ENCODE peak calls at places on chromosomes 3 and 15, in six cellular contexts. M, E, I, U, K and W are unnamed samples.

GRCh38 chr3:71050521-71051258 is 532.8 kb downstream of the FOXP1 start:
- DNase-seq in I (no peak), U (no peak), M (no peak), E (no peak), K (no peak), W (no peak)

GRCh38 chr3:64863811-64864210 is 176.0 kb upstream of the ADAMTS9 start:
- DNase-seq in I (no peak), U (no peak), M (no peak), E (no peak), K (no peak), W (no peak)

GRCh38 chr3:157477441-157477840 is 25.8 kb downstream of the VEPH1 start:
- DNase-seq in M (no peak), U (no peak), E (no peak), K (no peak), I (no peak), W (no peak)

GRCh38 chr15:58179741-58180381 is 41.7 kb downstream of the AQP9 start:
- DNase-seq in I (no peak), K (no peak), E (no peak), M (no peak), U (peak), W (no peak)

GRCh38 chr3:164879201-164879600 is 199.1 kb downstream of the SI start:
- DNase-seq in K (no peak), U (no peak), I (no peak), M (no peak), E (no peak), W (no peak)

GRCh38 chr3:197306374-197307086 is 8.1 kb upstream of the DLG1 start:
- DNase-seq in I (no peak), M (no peak), U (peak), K (peak), E (no peak), W (no peak)

GRCh38 chr3:184459355-184459754 is 79.5 kb downstream of the CHRD start:
- DNase-seq in M (no peak), I (no peak), K (peak), E (no peak), U (peak), W (no peak)

GRCh38 chr15:89200182-89200581 is 21.2 kb downstream of the RLBP1 start:
- DNase-seq in M (no peak), K (no peak), I (no peak), U (no peak), E (no peak), W (no peak)

GRCh38 chr3:66473181-66473580 is 27.6 kb downstream of the LRIG1 start:
- DNase-seq in U (peak), E (no peak), K (no peak), M (no peak), I (no peak), W (no peak)

GRCh38 chr3:142112601-142113000 is 36.7 kb downstream of the TFDP2 start:
- DNase-seq in M (no peak), I (no peak), K (no peak), U (no peak), E (no peak), W (no peak)

GRCh38 chr3:188049890-188050530 is 103.9 kb upstream of the LPP start:
- DNase-seq in K (no peak), U (no peak), E (no peak), I (no peak), M (peak), W (no peak)

GRCh38 chr3:49119439-49119838 is 1.2 kb downstream of the USP19 start:
- DNase-seq in K (no peak), M (no peak), E (no peak), U (peak), I (no peak), W (no peak)

GRCh38 chr3:62051506-62051905 is 321.8 kb downstream of the FEZF2 start:
- DNase-seq in K (no peak), I (no peak), E (no peak), U (peak), M (no peak), W (peak)

GRCh38 chr15:77243146-77243545 is 172.2 kb upstream of the TSPAN3 start:
- DNase-seq in E (no peak), U (no peak), I (no peak), M (no peak), K (no peak), W (no peak)

GRCh38 chr15:72682772-72683171 is 3.2 kb downstream of the HIGD2B start:
- DNase-seq in E (no peak), U (no peak), M (no peak), I (no peak), K (no peak), W (no peak)

GRCh38 chr3:142963266-142964149 is at the start of gene PAQR9:
- DNase-seq in E (peak), U (no peak), M (peak), I (peak), K (no peak), W (no peak)

GRCh38 chr3:72318504-72319201 is 529.6 kb downstream of the SHQ1 start:
- DNase-seq in K (no peak), E (no peak), M (no peak), I (no peak), U (no peak), W (peak)

GRCh38 chr3:155553800-155554199 is 191.1 kb downstream of the PLCH1 start:
- DNase-seq in I (no peak), M (peak), U (no peak), E (no peak), K (no peak), W (no peak)

GRCh38 chr3:171383206-171384018 is 76.8 kb downstream of the TNIK start:
- DNase-seq in K (peak), E (peak), U (peak), M (no peak), I (no peak), W (no peak)

GRCh38 chr3:173932624-173933023 is 535.1 kb downstream of the NLGN1 start:
- DNase-seq in U (peak), M (no peak), E (no peak), K (peak), I (no peak), W (no peak)

GRCh38 chr15:38076806-38077205 is 142.4 kb downstream of the TMCO5A start:
- DNase-seq in M (no peak), I (no peak), U (no peak), E (peak), K (no peak), W (no peak)

GRCh38 chr3:108073712-108074431 is 17.0 kb downstream of the CD47 start:
- DNase-seq in M (no peak), I (no peak), U (no peak), E (no peak), K (no peak), W (no peak)

GRCh38 chr15:34501131-34501530 is 63.5 kb upstream of the GOLGA8A start:
- DNase-seq in M (no peak), U (peak), K (no peak), I (no peak), E (no peak), W (no peak)

GRCh38 chr3:197001106-197001971 is 28.3 kb downstream of the MELTF start:
- DNase-seq in M (no peak), U (no peak), K (no peak), E (no peak), I (peak), W (no peak)

GRCh38 chr3:153232737-153233330 is 70.8 kb downstream of the RAP2B start:
- DNase-seq in U (peak), I (no peak), E (no peak), M (no peak), K (peak), W (no peak)

GRCh38 chr15:62389887-62390792 is 225.1 kb upstream of the C2CD4B start:
- DNase-seq in K (no peak), U (peak), M (peak), E (peak), I (peak), W (peak)

GRCh38 chr3:129315386-129315991 is 36.8 kb downstream of the HMCES start:
- DNase-seq in K (no peak), E (no peak), M (no peak), I (peak), U (peak), W (peak)

GRCh38 chr15:78620021-78620838 is 566 bp downstream of the CHRNA3 start:
- DNase-seq in M (no peak), E (peak), I (no peak), U (peak), K (no peak), W (no peak)

GRCh38 chr3:45819543-45819942 is 22.4 kb downstream of the LZTFL1 start:
- DNase-seq in M (no peak), U (peak), K (no peak), E (no peak), I (no peak), W (no peak)

GRCh38 chr3:33074217-33075067 is 22.5 kb downstream of the GLB1 start:
- DNase-seq in E (peak), I (peak), U (peak), M (peak), K (peak), W (peak)

GRCh38 chr3:53226841-53227407 is 28.9 kb downstream of the TKT start:
- DNase-seq in I (no peak), M (no peak), E (no peak), U (no peak), K (no peak), W (no peak)

GRCh38 chr3:105996781-105997180 is 128.0 kb upstream of the CBLB start:
- DNase-seq in E (no peak), I (no peak), K (no peak), U (peak), M (no peak), W (no peak)

GRCh38 chr15:77768107-77768506 is 135.4 kb upstream of the LINGO1 start:
- DNase-seq in M (no peak), U (no peak), E (no peak), K (no peak), I (no peak), W (no peak)

GRCh38 chr3:178634975-178635374 is 98.7 kb downstream of the KCNMB2 start:
- DNase-seq in M (no peak), K (no peak), E (no peak), U (no peak), I (no peak), W (no peak)